ENCODE peak calls at places on chromosomes 4 and X, in five cellular contexts. E is cardiac muscle cell, I is lower lobe of right lung, J is ovary, Q is right lobe of liver. D is an unnamed sample. For H3K4me1, the result is how much of the 10 kb centered on the place peaks cover.

GRCh38 chr4:139509727-139510410 is 46.1 kb downstream of the SETD7 start:
- DNase-seq in E (peak), I (no peak), J (no peak), Q (peak), D (no peak)

GRCh38 chrX:43892471-43892870 is 10.2 kb upstream of the MAOB start:
- DNase-seq in E (no peak), I (no peak), J (no peak), Q (no peak), D (no peak)

GRCh38 chr4:131002132-131002531 is 1906.2 kb downstream of the C4orf33 start:
- DNase-seq in E (no peak), I (no peak), J (no peak), Q (no peak), D (no peak)

GRCh38 chr4:67546971-67547370 is 1.7 kb upstream of the CENPC start:
- DNase-seq in E (no peak), I (no peak), J (no peak), Q (no peak), D (no peak)

GRCh38 chr4:104408893-104409292 is 85.8 kb downstream of the CXXC4 start:
- DNase-seq in E (no peak), I (no peak), J (no peak), Q (no peak), D (no peak)

GRCh38 chr4:113657834-113658233 is 103.7 kb downstream of the CAMK2D start:
- DNase-seq in E (no peak), I (no peak), J (no peak), Q (no peak), D (no peak)

GRCh38 chr4:76571274-76571673 is 136.2 kb downstream of the SHROOM3 start:
- DNase-seq in E (no peak), I (no peak), J (no peak), Q (no peak), D (no peak)

GRCh38 chr4:112170451-112170993 is 25.3 kb downstream of the FAM241A start:
- DNase-seq in E (peak), I (no peak), J (no peak), Q (no peak), D (no peak)

GRCh38 chr4:165207016-165207430 is 338 bp upstream of the KLHL2 start:
- DNase-seq in E (peak), I (no peak), J (no peak), Q (no peak), D (no peak)

GRCh38 chr4:127832585-127832984 is 48.1 kb upstream of the PLK4 start:
- DNase-seq in E (no peak), I (no peak), J (no peak), Q (no peak), D (no peak)

GRCh38 chr4:177375971-177376370 is 66.3 kb downstream of the AGA start:
- DNase-seq in E (no peak), I (no peak), J (no peak), Q (no peak), D (no peak)

GRCh38 chrX:103503163-103503852 is 16.0 kb downstream of the RAB40A start:
- DNase-seq in E (no peak), I (no peak), J (no peak), Q (no peak), D (no peak)

GRCh38 chr4:108311313-108311712 is 142.6 kb upstream of the LEF1 start:
- DNase-seq in E (no peak), I (no peak), J (no peak), Q (no peak), D (no peak)

GRCh38 chr4:52017809-52018208 is 2.4 kb downstream of the LRRC66 start:
- DNase-seq in E (no peak), I (no peak), J (no peak), Q (no peak), D (no peak)

GRCh38 chr4:30667919-30668318 is 52.2 kb upstream of the PCDH7 start:
- DNase-seq in E (no peak), I (no peak), J (no peak), Q (no peak), D (no peak)

GRCh38 chr4:22062676-22063075 is 114.1 kb upstream of the KCNIP4 start:
- DNase-seq in E (no peak), I (no peak), J (no peak), Q (no peak), D (no peak)

GRCh38 chr4:119615068-119615744 is 13.4 kb downstream of the PDE5A start:
- DNase-seq in E (no peak), I (no peak), J (no peak), Q (no peak), D (no peak)

GRCh38 chrX:2901367-2902036 is 27.6 kb downstream of the ARSD start:
- DNase-seq in E (no peak), I (no peak), J (no peak), Q (no peak), D (no peak)

GRCh38 chrX:41333744-41333993 is 293 bp upstream of the DDX3X start:
- DNase-seq in E (peak), I (no peak), J (peak), Q (no peak), D (peak)

GRCh38 chr4:76641758-76642157 is 206.7 kb downstream of the SHROOM3 start:
- DNase-seq in E (no peak), I (no peak), J (no peak), Q (no peak), D (no peak)

GRCh38 chrX:141180851-141181250 is 3.9 kb upstream of the LDOC1 start:
- DNase-seq in E (no peak), I (no peak), J (no peak), Q (no peak), D (no peak)

GRCh38 chrX:138018145-138018799 is 452.3 kb downstream of the ZIC3 start:
- DNase-seq in E (no peak), I (no peak), J (no peak), Q (no peak), D (no peak)

GRCh38 chrX:21479695-21480280 is 105.6 kb downstream of the CNKSR2 start:
- DNase-seq in E (peak), I (no peak), J (no peak), Q (no peak), D (peak)

GRCh38 chr4:15920723-15921591 is 17.6 kb downstream of the FGFBP1 start:
- DNase-seq in E (peak), I (peak), J (no peak), Q (no peak), D (no peak)

GRCh38 chr4:30262379-30262778 is 457.8 kb upstream of the PCDH7 start:
- DNase-seq in E (no peak), I (no peak), J (no peak), Q (no peak), D (no peak)

GRCh38 chrX:110359273-110359672 is 625 bp downstream of the RTL9 start:
- DNase-seq in E (peak), I (no peak), J (no peak), Q (no peak), D (no peak)

GRCh38 chr4:1035510-1035909 is 24.1 kb downstream of the FGFRL1 start:
- DNase-seq in E (peak), I (no peak), J (no peak), Q (no peak), D (no peak)

GRCh38 chr4:185256444-185256843 is 47.0 kb downstream of the SNX25 start:
- DNase-seq in E (peak), I (no peak), J (no peak), Q (no peak), D (no peak)

GRCh38 chr4:151169900-151170299 is 70.5 kb downstream of the RPS3A start:
- DNase-seq in E (peak), I (no peak), J (no peak), Q (no peak), D (no peak)

GRCh38 chrX:54030329-54030728 is 13.9 kb downstream of the PHF8 start:
- DNase-seq in E (no peak), I (no peak), J (no peak), Q (no peak), D (no peak)

DNA sequence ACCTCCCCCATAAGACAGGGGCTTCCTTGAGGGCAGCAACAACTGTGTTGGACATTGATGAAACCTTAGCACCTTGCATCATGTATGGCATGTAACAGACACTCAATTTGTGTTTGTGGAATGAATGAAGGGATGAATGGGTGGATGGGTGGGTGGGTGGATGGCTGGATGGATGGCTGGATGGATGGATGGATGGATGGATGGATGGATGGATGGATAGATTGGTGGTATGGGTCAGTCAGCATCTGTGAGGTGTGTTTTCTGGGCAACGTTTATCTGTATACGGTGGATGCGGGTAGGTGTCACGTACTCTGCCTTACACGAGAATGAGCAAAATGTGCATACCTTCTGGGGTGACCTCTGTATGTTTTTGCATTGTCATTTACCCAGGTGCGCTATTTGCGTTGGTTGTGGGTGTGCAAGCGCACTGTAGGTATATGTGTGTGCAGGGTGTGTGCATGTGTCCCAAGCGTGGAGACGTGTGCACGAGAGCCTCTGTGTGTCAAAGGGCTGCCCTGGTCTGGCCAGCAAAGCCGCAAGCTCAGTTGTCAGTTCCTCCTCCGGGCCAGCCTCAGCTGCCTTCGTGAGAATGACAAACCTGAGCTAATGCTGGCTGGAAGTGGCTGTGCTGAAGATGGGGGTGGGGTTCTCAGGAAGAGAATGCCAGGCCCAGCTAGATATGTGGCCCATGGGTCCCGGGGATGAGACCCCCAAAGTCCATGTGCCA is 26.5 kb downstream of the ELF4 start:
- DNase-seq in E (no peak), I (peak), J (no peak), Q (no peak), D (no peak)
- H3K4me3 ChIP-seq in E (no peak), I (no peak), J (no peak), Q (no peak), D (peak)

DNA sequence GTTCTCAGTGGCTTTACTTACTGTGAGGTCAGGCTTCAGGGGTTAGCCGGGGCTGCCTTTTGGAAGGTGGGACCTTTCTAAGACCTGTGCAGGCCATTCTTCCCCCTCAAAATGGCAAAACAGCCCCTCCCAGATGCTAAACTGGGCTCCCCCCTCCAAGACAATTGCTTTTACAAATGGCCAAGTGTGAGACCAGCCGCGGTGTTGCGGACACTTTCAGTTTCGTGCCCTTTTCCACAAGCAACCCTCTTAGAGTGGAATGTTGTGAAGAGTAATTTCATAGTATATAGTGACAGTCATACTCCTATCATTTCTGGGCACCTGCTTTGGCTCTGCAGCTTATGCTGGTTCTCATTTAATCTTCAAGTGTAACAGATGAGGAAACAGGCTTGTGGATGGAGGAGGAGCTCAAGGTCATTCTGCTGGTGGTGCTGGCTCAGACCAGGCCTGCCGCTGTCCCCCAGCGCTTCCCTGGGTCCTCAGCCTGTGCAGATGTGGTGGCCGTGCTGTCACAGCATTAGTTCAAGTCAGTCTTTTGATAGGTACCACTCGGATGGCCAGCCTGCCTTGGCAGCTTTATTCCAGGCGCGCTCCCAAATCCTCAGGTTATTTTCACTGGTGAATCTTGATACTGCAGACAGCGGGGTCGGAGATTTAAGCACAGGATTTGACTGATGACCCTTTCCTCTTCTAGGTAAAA is 55.0 kb upstream of the TADA2B start:
- DNase-seq in E (no peak), I (no peak), J (no peak), Q (no peak), D (no peak)
- H3K4me1 ChIP-seq in E (under half), I (half or more), J (under half), Q (under half), D (under half)

GRCh38 chrX:69504626-69505612 is 793 bp downstream of the NALF2 start:
- DNase-seq in E (no peak), I (no peak), J (no peak), Q (no peak), D (no peak)
- H3K4me3 ChIP-seq in E (peak), I (peak), J (peak), Q (peak), D (no peak)

GRCh38 chr4:26826721-26827120 is 33.9 kb upstream of the STIM2 start:
- DNase-seq in E (peak), I (no peak), J (peak), Q (no peak), D (no peak)
- H3K4me1 ChIP-seq in E (under half), I (under half), J (under half), Q (under half), D (under half)